ENCODE peak calls at places on chromosome 3, in eight cellular contexts. L is sigmoid colon, U is adrenal gland, C is heart left ventricle, O is upper lobe of left lung, K is HCT116, R is uterus, B is IMR-90. I is an unnamed sample.

GRCh38 chr3:87173071-87173470 is 54.0 kb upstream of the CHMP2B start:
- DNase-seq in L (no peak), U (no peak), C (no peak), O (no peak), K (no peak), R (no peak), B (no peak), I (no peak)

GRCh38 chr3:15860014-15860934 is 62.5 kb upstream of the ANKRD28 start:
- DNase-seq in L (peak), U (peak), C (peak), O (peak), K (peak), R (peak), B (peak), I (peak)

GRCh38 chr3:107794664-107795443 is 272.1 kb downstream of the BBX start:
- DNase-seq in L (no peak), U (no peak), C (no peak), O (no peak), K (no peak), R (peak), B (peak), I (peak)

GRCh38 chr3:195058311-195059005 is 212.5 kb downstream of the XXYLT1 start:
- DNase-seq in L (peak), U (no peak), C (no peak), O (peak), K (no peak), R (no peak), B (no peak), I (no peak)

GRCh38 chr3:54822206-54822605 is 105.7 kb downstream of the LRTM1 start:
- DNase-seq in L (no peak), U (peak), C (no peak), O (no peak), K (no peak), R (no peak), B (peak), I (no peak)

GRCh38 chr3:31041161-31041978 is 146.9 kb upstream of the GADL1 start:
- DNase-seq in L (no peak), U (no peak), C (no peak), O (no peak), K (peak), R (no peak), B (peak), I (no peak)

GRCh38 chr3:51964521-51964920 is 2.7 kb downstream of the PCBP4 start:
- DNase-seq in L (no peak), U (no peak), C (no peak), O (no peak), K (no peak), R (no peak), B (no peak), I (no peak)

GRCh38 chr3:65060904-65061303 is 373.1 kb upstream of the ADAMTS9 start:
- DNase-seq in L (no peak), U (no peak), C (no peak), O (no peak), K (no peak), R (no peak), B (no peak), I (no peak)

GRCh38 chr3:49669352-49669751 is 4.8 kb upstream of the APEH start:
- DNase-seq in L (no peak), U (no peak), C (no peak), O (no peak), K (no peak), R (no peak), B (no peak), I (no peak)

GRCh38 chr3:102410616-102411015 is 24.2 kb upstream of the ZPLD1 start:
- DNase-seq in L (no peak), U (no peak), C (no peak), O (no peak), K (no peak), R (no peak), B (no peak), I (no peak)

GRCh38 chr3:22117751-22118346 is 366.8 kb upstream of the ZNF385D start:
- DNase-seq in L (no peak), U (no peak), C (no peak), O (no peak), K (peak), R (no peak), B (peak), I (no peak)

GRCh38 chr3:42961633-42962032 is 17.5 kb upstream of the GASK1A start:
- DNase-seq in L (no peak), U (peak), C (no peak), O (no peak), K (peak), R (peak), B (peak), I (peak)

GRCh38 chr3:155218470-155218869 is 75.0 kb downstream of the STRIT1 start:
- DNase-seq in L (no peak), U (no peak), C (no peak), O (no peak), K (no peak), R (no peak), B (no peak), I (no peak)

GRCh38 chr3:23746473-23746872 is 59.3 kb upstream of the UBE2E1 start:
- DNase-seq in L (no peak), U (no peak), C (no peak), O (no peak), K (no peak), R (no peak), B (no peak), I (no peak)

GRCh38 chr3:10173095-10173925 is 8.6 kb downstream of the IRAK2 start:
- DNase-seq in L (no peak), U (no peak), C (no peak), O (no peak), K (no peak), R (no peak), B (peak), I (no peak)

GRCh38 chr3:194056731-194057415 is 79.1 kb upstream of the HES1 start:
- DNase-seq in L (no peak), U (no peak), C (no peak), O (no peak), K (no peak), R (no peak), B (no peak), I (no peak)

GRCh38 chr3:194054941-194055340 is 81.0 kb upstream of the HES1 start:
- DNase-seq in L (no peak), U (no peak), C (no peak), O (no peak), K (no peak), R (no peak), B (no peak), I (peak)

GRCh38 chr3:194057570-194058188 is 78.3 kb upstream of the HES1 start:
- DNase-seq in L (no peak), U (no peak), C (no peak), O (no peak), K (no peak), R (no peak), B (no peak), I (no peak)

GRCh38 chr3:194061421-194062029 is 74.4 kb upstream of the HES1 start:
- DNase-seq in L (no peak), U (no peak), C (no peak), O (no peak), K (no peak), R (no peak), B (peak), I (no peak)

GRCh38 chr3:194058189-194058571 is 77.8 kb upstream of the HES1 start:
- DNase-seq in L (peak), U (peak), C (peak), O (peak), K (no peak), R (peak), B (peak), I (no peak)
- TF ChIP-seq POLR2A in L (no peak), U (no peak), C (no peak), O (no peak), K (no peak), R (no peak), B (no peak), I (no peak)

GRCh38 chr3:124699033-124699432 is 31.2 kb upstream of the UMPS start:
- DNase-seq in L (no peak), U (no peak), C (no peak), O (no peak), K (no peak), R (no peak), B (no peak), I (no peak)

GRCh38 chr3:124701687-124702086 is 28.6 kb upstream of the UMPS start:
- DNase-seq in L (no peak), U (no peak), C (no peak), O (no peak), K (no peak), R (no peak), B (peak), I (no peak)

GRCh38 chr3:124700880-124701684 is 29.2 kb upstream of the UMPS start:
- DNase-seq in L (no peak), U (peak), C (no peak), O (no peak), K (no peak), R (no peak), B (peak), I (no peak)

GRCh38 chr3:124698030-124698770 is 32.1 kb upstream of the UMPS start:
- DNase-seq in L (no peak), U (no peak), C (no peak), O (peak), K (no peak), R (no peak), B (no peak), I (no peak)

DNA sequence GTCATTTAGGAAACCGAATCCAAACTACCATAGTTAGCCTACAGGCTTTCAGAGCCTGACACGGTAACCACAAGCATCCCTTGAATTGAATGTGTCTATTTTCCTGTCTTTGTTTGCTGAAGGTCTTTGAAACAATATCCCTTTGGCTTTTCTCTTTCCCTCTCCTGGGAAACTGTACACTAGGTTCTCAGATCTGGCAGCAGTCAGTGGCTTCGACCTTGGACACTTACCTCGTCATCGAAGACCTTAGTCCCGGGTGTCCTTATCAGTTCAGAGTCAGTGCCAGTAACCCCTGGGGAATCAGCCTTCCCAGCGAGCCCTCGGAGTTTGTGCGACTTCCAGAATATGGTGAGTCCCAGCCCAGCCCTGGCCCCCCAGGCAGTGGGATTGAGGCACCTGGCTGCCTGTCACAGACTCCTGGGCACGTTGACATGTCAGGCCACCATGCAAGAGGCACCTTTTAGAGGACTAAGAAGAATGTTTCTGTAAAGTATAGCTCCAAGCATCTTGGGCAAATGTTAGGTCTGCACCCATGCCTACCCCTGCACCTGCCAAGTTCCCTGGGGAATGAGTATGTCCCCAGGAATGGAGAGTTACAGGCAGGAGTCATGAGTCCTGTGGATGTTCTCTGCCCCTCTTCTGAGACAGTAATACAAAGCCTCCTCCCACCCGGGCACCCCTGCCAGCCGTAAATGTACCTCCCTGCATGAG is 30.4 kb upstream of the UMPS start:
- DNase-seq in L (no peak), U (peak), C (peak), O (peak), K (no peak), R (no peak), B (no peak), I (no peak)
- TF ChIP-seq POLR2A in L (no peak), U (no peak), C (no peak), O (no peak), K (no peak), R (no peak), B (no peak), I (no peak)

DNA sequence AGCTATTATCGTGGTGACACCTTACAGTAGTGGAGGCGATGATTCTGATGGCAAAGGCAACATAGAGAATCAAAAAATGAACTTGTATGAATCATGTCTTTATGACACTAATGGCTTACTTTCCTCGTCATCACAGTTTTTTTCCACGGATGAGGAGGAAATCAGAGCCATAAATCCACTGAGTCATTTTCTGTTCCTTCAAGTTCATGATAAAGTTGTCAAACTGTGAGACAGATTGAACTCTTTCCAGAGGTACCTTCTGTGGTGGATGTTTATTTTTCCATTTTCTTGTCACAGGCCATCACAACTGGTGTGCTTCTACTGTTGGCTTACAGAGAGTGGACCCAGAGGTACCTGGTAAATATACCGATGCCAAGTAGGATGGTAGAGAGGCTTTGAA is 8.5 kb downstream of the TMEM212 start:
- DNase-seq in L (no peak), U (peak), C (no peak), O (no peak), K (peak), R (no peak), B (peak), I (no peak)
- TF ChIP-seq POLR2A in L (no peak), U (no peak), C (no peak), O (no peak), K (no peak), R (no peak), B (no peak), I (no peak)

GRCh38 chr3:47421741-47422649 is 41.2 kb downstream of the PTPN23 start:
- DNase-seq in L (peak), U (peak), C (peak), O (peak), K (no peak), R (no peak), B (no peak), I (no peak)

GRCh38 chr3:47422743-47423142 is 41.9 kb downstream of the PTPN23 start:
- DNase-seq in L (no peak), U (no peak), C (no peak), O (no peak), K (no peak), R (no peak), B (no peak), I (no peak)

GRCh38 chr3:47420044-47420430 is 39.2 kb downstream of the PTPN23 start:
- DNase-seq in L (no peak), U (no peak), C (no peak), O (no peak), K (no peak), R (no peak), B (no peak), I (no peak)

GRCh38 chr3:47419083-47420043 is 38.5 kb downstream of the PTPN23 start:
- DNase-seq in L (no peak), U (peak), C (no peak), O (no peak), K (no peak), R (no peak), B (no peak), I (no peak)

GRCh38 chr3:47420511-47421484 is 40.0 kb downstream of the PTPN23 start:
- DNase-seq in L (peak), U (peak), C (peak), O (peak), K (peak), R (peak), B (peak), I (peak)
- TF ChIP-seq POLR2A in L (no peak), U (no peak), C (peak), O (no peak), K (no peak), R (no peak), B (no peak), I (no peak)

GRCh38 chr3:138854204-138854603 is 19.5 kb upstream of the PIK3CB start:
- DNase-seq in L (no peak), U (no peak), C (no peak), O (no peak), K (no peak), R (no peak), B (no peak), I (no peak)

GRCh38 chr3:138849541-138849940 is 14.8 kb upstream of the PIK3CB start:
- DNase-seq in L (no peak), U (no peak), C (no peak), O (no peak), K (no peak), R (no peak), B (no peak), I (no peak)

GRCh38 chr3:138850151-138850550 is 15.4 kb upstream of the PIK3CB start:
- DNase-seq in L (no peak), U (no peak), C (peak), O (no peak), K (no peak), R (no peak), B (peak), I (no peak)

GRCh38 chr3:138856799-138857198 is 22.1 kb upstream of the PIK3CB start:
- DNase-seq in L (no peak), U (no peak), C (no peak), O (no peak), K (no peak), R (no peak), B (no peak), I (no peak)

DNA sequence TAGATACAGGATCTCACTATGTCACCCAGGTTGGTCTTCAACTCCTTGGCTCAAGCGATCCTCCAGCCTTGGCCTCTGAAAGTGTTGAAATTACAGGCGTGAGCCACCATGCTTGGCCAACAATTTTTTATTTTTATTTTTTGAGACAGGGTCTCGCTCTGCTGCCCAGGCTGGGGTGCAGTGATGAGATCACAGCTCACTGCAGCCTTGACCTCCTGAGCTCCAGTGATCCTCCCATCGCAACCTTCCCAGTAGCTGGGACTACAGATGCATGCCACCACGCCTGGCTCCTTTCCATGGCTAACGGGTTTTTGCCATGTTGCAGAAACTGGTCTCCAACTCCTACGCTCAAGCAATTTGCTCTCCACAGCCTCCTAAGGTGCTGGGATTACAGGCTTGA is 20.2 kb upstream of the PIK3CB start:
- DNase-seq in L (no peak), U (no peak), C (no peak), O (no peak), K (no peak), R (no peak), B (no peak), I (no peak)
- TF ChIP-seq POLR2A in L (no peak), U (no peak), C (no peak), O (no peak), K (no peak), R (no peak), B (no peak), I (no peak)

DNA sequence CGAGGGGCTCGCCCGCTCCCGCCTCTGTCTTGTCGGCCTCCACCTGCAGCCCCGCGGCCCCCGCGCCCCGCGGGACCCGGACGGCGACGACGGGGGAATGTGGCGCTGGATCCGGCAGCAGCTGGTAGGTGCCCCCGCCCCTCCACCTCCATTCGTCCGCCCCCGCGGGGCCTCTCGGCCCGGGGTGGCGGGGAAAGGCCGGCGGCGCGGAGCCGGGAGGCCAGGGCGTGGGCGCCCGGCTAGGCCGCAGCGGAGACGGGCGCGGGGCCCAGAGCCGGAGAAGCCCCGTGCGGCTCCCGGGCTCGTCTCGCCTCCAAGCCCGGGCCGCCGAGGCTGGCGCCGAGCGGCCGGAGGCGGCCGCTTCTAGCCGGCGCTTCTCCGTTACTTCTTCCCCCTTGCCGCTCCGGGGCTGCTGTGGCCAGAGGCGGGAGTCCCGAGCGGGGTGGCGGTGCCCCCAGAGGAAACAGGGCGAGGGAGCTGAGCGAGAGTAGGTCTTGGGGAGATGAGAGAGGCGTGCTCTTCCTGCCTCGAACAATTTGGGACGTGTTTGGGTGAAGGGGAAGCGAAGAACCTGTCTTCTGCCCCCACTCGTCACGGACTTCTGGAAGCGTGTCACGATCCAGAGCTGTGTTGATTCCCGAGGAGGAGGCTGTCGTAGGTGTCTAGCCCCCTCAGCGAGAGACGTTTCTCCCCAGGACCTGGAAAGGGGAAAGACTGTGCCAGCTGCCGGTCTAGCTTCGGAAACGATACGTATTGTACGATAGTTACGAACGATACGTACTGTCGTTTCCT is 555 bp downstream of the ATP11B start:
- DNase-seq in L (peak), U (peak), C (peak), O (no peak), K (no peak), R (peak), B (peak), I (peak)
- TF ChIP-seq POLR2A in L (no peak), U (peak), C (no peak), O (no peak), K (no peak), R (no peak), B (peak), I (no peak)

GRCh38 chr3:182795383-182795782 is 2.1 kb downstream of the ATP11B start:
- DNase-seq in L (no peak), U (no peak), C (no peak), O (no peak), K (no peak), R (no peak), B (no peak), I (no peak)

GRCh38 chr3:182794806-182795369 is 1.6 kb downstream of the ATP11B start:
- DNase-seq in L (no peak), U (no peak), C (no peak), O (no peak), K (no peak), R (no peak), B (peak), I (no peak)

GRCh38 chr3:182790612-182791011 is 2.7 kb upstream of the ATP11B start:
- DNase-seq in L (no peak), U (no peak), C (no peak), O (no peak), K (no peak), R (no peak), B (no peak), I (no peak)

GRCh38 chr3:182794455-182794773 is 1.1 kb downstream of the ATP11B start:
- DNase-seq in L (no peak), U (no peak), C (no peak), O (no peak), K (no peak), R (no peak), B (no peak), I (no peak)

DNA sequence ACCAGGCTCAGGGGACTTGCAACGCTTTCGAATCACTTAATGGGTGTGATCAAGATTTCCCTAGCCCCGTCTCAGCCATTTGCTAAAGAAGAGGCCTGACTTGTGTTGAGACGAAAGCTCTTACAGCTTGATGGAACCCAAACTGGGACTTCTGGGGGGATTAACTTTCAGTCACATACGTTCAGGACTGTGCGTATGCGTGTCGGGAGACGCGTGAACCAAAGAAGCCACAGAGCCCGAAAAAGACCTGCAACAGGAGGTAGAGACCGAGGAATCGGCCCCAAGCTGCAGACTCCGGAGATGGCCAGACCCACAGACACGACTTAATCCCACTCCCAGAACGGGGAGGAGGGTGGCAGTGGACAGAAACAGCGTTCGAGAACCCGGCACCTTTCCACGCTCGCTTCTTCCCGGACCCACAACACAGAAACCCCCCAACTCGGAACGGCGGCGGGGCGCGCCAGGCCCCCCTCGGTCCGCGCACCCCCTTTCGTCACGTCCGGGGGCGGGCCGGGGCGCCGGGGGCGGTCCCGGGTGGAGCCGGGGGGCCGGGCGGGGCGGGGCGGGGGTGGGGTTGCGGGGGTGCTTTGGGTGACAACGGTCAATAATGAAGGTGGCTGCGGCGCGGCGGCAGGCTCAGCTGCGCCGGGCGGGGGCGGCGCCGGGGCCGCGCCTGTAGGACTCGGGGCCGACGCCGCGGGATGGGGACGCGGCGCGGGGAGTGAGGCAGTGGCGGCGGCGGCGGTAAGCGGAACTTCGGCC is at the start of gene ATP11B:
- DNase-seq in L (peak), U (peak), C (peak), O (peak), K (peak), R (peak), B (peak), I (peak)
- TF ChIP-seq POLR2A in L (peak), U (peak), C (peak), O (no peak), K (peak), R (peak), B (no peak), I (no peak)